ENCODE peak calls at places on chromosomes 11 and 22, in seven cellular contexts. One of them, this sample, is unnamed.

GRCh38 chr11:79594839-79595238 is 154.0 kb upstream of the TENM4 start:
- DNase-seq in Caco-2: no peak
- DNase-seq in psoas muscle: no peak
- DNase-seq in body of pancreas: no peak
- DNase-seq in IMR-90: no peak
- DNase-seq in colonic mucosa: no peak
- DNase-seq in AG09309: no peak
- DNase-seq in this sample: no peak

GRCh38 chr11:122979103-122979814 is 2.4 kb downstream of the BSX start:
- DNase-seq in colonic mucosa: no peak
- DNase-seq in body of pancreas: no peak
- DNase-seq in psoas muscle: no peak
- DNase-seq in AG09309: no peak
- DNase-seq in IMR-90: no peak
- DNase-seq in Caco-2: no peak
- DNase-seq in this sample: no peak

GRCh38 chr11:116044946-116045345 is 540.7 kb upstream of the CADM1 start:
- DNase-seq in IMR-90: no peak
- DNase-seq in psoas muscle: no peak
- DNase-seq in AG09309: no peak
- DNase-seq in Caco-2: no peak
- DNase-seq in body of pancreas: no peak
- DNase-seq in colonic mucosa: no peak
- DNase-seq in this sample: no peak

GRCh38 chr11:7858001-7858400 is 61.3 kb upstream of the OR5P2 start:
- DNase-seq in AG09309: no peak
- DNase-seq in IMR-90: no peak
- DNase-seq in body of pancreas: no peak
- DNase-seq in psoas muscle: no peak
- DNase-seq in colonic mucosa: no peak
- DNase-seq in Caco-2: no peak
- DNase-seq in this sample: no peak

GRCh38 chr11:119890466-119890865 is 161.5 kb upstream of the NECTIN1 start:
- DNase-seq in AG09309: no peak
- DNase-seq in IMR-90: no peak
- DNase-seq in Caco-2: no peak
- DNase-seq in psoas muscle: no peak
- DNase-seq in colonic mucosa: no peak
- DNase-seq in body of pancreas: no peak
- DNase-seq in this sample: no peak

GRCh38 chr11:33777906-33778305 is 3.6 kb upstream of the FBXO3 start:
- DNase-seq in psoas muscle: no peak
- DNase-seq in colonic mucosa: no peak
- DNase-seq in Caco-2: no peak
- DNase-seq in IMR-90: no peak
- DNase-seq in body of pancreas: no peak
- DNase-seq in AG09309: no peak
- DNase-seq in this sample: no peak

GRCh38 chr11:36724742-36725387 is 126.8 kb upstream of the RAG2 start:
- DNase-seq in AG09309: no peak
- DNase-seq in psoas muscle: no peak
- DNase-seq in Caco-2: no peak
- DNase-seq in IMR-90: no peak
- DNase-seq in colonic mucosa: no peak
- DNase-seq in body of pancreas: no peak
- DNase-seq in this sample: no peak

GRCh38 chr11:19380375-19380774 is 139.6 kb upstream of the E2F8 start:
- DNase-seq in psoas muscle: no peak
- DNase-seq in IMR-90: peak; percentile 97
- DNase-seq in Caco-2: no peak
- DNase-seq in colonic mucosa: no peak
- DNase-seq in AG09309: peak; percentile 48
- DNase-seq in body of pancreas: no peak
- DNase-seq in this sample: peak; percentile 72

GRCh38 chr11:27693398-27693797 is 6.9 kb downstream of the BDNF start:
- DNase-seq in psoas muscle: no peak
- DNase-seq in AG09309: no peak
- DNase-seq in Caco-2: no peak
- DNase-seq in IMR-90: no peak
- DNase-seq in colonic mucosa: no peak
- DNase-seq in body of pancreas: no peak
- DNase-seq in this sample: no peak

GRCh38 chr11:27696961-27697360 is 3.3 kb downstream of the BDNF start:
- DNase-seq in AG09309: no peak
- DNase-seq in psoas muscle: no peak
- DNase-seq in body of pancreas: no peak
- DNase-seq in colonic mucosa: no peak
- DNase-seq in Caco-2: no peak
- DNase-seq in IMR-90: peak; percentile 85
- DNase-seq in this sample: no peak

GRCh38 chr11:27697679-27698275 is 2.5 kb downstream of the BDNF start:
- DNase-seq in colonic mucosa: no peak
- DNase-seq in IMR-90: no peak
- DNase-seq in AG09309: no peak
- DNase-seq in body of pancreas: no peak
- DNase-seq in psoas muscle: no peak
- DNase-seq in Caco-2: no peak
- DNase-seq in this sample: no peak

GRCh38 chr11:27696112-27696511 is 4.1 kb downstream of the BDNF start:
- DNase-seq in IMR-90: peak; percentile 58
- DNase-seq in colonic mucosa: no peak
- DNase-seq in psoas muscle: no peak
- DNase-seq in Caco-2: no peak
- DNase-seq in AG09309: no peak
- DNase-seq in body of pancreas: no peak
- DNase-seq in this sample: no peak

GRCh38 chr11:27694992-27695391 is 5.3 kb downstream of the BDNF start:
- DNase-seq in IMR-90: no peak
- DNase-seq in psoas muscle: no peak
- DNase-seq in AG09309: no peak
- DNase-seq in Caco-2: no peak
- DNase-seq in colonic mucosa: no peak
- DNase-seq in body of pancreas: no peak
- DNase-seq in this sample: no peak
- TF ChIP-seq CTCF in IMR-90: peak; percentile 42
- TF ChIP-seq CTCF in psoas muscle: no peak
- TF ChIP-seq CTCF in AG09309: peak; percentile 39
- TF ChIP-seq CTCF in Caco-2: peak; percentile 58
- TF ChIP-seq CTCF in colonic mucosa: peak; percentile 21
- TF ChIP-seq CTCF in body of pancreas: peak; percentile 31
- TF ChIP-seq CTCF in this sample: peak; percentile 46

GRCh38 chr11:103964390-103964789 is 72.0 kb upstream of the DDI1 start:
- DNase-seq in IMR-90: no peak
- DNase-seq in Caco-2: no peak
- DNase-seq in body of pancreas: no peak
- DNase-seq in AG09309: no peak
- DNase-seq in psoas muscle: no peak
- DNase-seq in colonic mucosa: no peak
- DNase-seq in this sample: no peak
- TF ChIP-seq CTCF in IMR-90: no peak
- TF ChIP-seq CTCF in Caco-2: peak; percentile 13
- TF ChIP-seq CTCF in body of pancreas: no peak
- TF ChIP-seq CTCF in AG09309: no peak
- TF ChIP-seq CTCF in psoas muscle: no peak
- TF ChIP-seq CTCF in colonic mucosa: no peak
- TF ChIP-seq CTCF in this sample: no peak

GRCh38 chr22:40749829-40750228 is 69.3 kb downstream of the SLC25A17 start:
- DNase-seq in AG09309: no peak
- DNase-seq in body of pancreas: no peak
- DNase-seq in colonic mucosa: no peak
- DNase-seq in IMR-90: no peak
- DNase-seq in Caco-2: no peak
- DNase-seq in psoas muscle: no peak
- DNase-seq in this sample: no peak
- TF ChIP-seq CTCF in AG09309: no peak
- TF ChIP-seq CTCF in body of pancreas: no peak
- TF ChIP-seq CTCF in colonic mucosa: no peak
- TF ChIP-seq CTCF in IMR-90: no peak
- TF ChIP-seq CTCF in Caco-2: no peak
- TF ChIP-seq CTCF in psoas muscle: no peak
- TF ChIP-seq CTCF in this sample: no peak

GRCh38 chr11:45616802-45617549 is 48.4 kb downstream of the CHST1 start:
- DNase-seq in Caco-2: no peak
- DNase-seq in colonic mucosa: no peak
- DNase-seq in body of pancreas: no peak
- DNase-seq in IMR-90: no peak
- DNase-seq in psoas muscle: no peak
- DNase-seq in AG09309: no peak
- DNase-seq in this sample: no peak

GRCh38 chr11:45617886-45618601 is 47.4 kb downstream of the CHST1 start:
- DNase-seq in colonic mucosa: no peak
- DNase-seq in AG09309: no peak
- DNase-seq in body of pancreas: no peak
- DNase-seq in psoas muscle: no peak
- DNase-seq in Caco-2: no peak
- DNase-seq in IMR-90: no peak
- DNase-seq in this sample: no peak

GRCh38 chr11:45614196-45614828 is 51.1 kb downstream of the CHST1 start:
- DNase-seq in psoas muscle: no peak
- DNase-seq in body of pancreas: no peak
- DNase-seq in colonic mucosa: no peak
- DNase-seq in AG09309: no peak
- DNase-seq in Caco-2: no peak
- DNase-seq in IMR-90: no peak
- DNase-seq in this sample: no peak

GRCh38 chr11:45618897-45619296 is 46.5 kb downstream of the CHST1 start:
- DNase-seq in psoas muscle: no peak
- DNase-seq in colonic mucosa: no peak
- DNase-seq in AG09309: no peak
- DNase-seq in body of pancreas: no peak
- DNase-seq in Caco-2: no peak
- DNase-seq in IMR-90: no peak
- DNase-seq in this sample: no peak

DNA sequence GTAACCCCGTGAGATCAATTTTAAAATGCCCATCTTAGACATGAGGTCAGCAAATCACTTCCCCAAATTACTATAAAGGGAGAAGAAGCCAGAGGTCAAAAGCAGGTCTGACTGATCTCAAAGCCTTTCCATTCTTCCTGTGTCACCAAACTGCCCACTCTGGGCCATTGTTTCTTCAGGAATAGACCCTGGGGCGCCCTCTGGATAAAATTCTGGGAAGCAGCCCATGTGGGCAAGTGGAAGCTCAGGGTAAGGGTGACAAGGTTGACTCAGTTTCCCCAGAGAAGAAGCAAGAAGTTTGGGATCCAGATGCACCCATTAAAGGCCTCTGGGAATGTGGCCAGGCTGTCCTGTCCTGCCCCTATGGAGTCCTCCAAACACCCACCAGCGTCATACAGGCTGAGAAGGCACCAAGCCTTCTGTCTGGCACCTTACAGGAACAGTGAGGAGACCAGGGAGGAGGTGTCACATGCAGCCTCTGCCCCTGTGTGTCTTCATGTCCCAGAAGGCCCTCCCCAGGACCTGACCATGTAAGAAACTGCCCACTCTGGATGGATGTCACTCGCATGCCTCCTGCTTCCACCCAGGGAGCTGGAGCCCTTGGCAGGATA is 50.1 kb downstream of the CHST1 start:
- DNase-seq in colonic mucosa: no peak
- DNase-seq in AG09309: no peak
- DNase-seq in body of pancreas: no peak
- DNase-seq in Caco-2: no peak
- DNase-seq in IMR-90: no peak
- DNase-seq in psoas muscle: no peak
- DNase-seq in this sample: no peak
- TF ChIP-seq CTCF in colonic mucosa: no peak
- TF ChIP-seq CTCF in AG09309: no peak
- TF ChIP-seq CTCF in body of pancreas: no peak
- TF ChIP-seq CTCF in Caco-2: no peak
- TF ChIP-seq CTCF in IMR-90: no peak
- TF ChIP-seq CTCF in psoas muscle: no peak
- TF ChIP-seq CTCF in this sample: no peak

DNA sequence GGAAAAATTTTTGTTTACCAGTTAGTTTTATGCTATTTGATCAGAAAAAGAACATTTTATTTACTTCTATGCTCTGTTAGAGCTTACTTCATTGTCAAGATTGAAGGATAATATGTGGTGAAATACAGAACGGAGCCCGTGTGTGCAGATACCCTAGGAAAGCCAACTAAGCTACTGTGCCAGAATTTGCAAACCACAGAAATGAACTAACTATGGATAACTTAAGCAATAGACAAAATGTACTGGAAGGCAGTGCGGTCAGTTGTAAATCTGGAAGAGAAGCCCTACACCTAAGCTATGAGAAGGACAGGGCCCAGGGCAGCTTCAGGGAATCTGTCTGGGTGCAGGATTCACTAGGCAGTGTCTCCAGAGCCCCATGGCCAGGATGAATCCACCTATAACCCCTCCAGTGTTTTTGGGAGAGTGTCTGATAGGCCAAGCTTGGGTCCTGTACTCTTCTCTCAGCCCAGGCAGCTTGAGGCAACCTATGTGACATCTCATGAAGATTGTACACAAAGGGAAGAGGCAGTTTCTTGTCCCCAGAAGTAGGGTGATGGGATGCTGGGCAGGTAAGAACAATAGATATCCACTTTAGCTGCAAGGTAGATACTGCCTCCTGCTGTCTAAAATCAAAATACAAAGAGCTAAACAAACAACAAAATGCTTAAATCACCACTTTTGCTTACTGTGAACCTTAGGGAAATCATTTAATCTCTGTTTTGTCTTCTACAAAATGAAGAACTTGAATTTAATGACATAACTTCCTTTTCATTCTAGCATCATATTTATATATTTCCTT is 12.1 kb downstream of the MMP7 start:
- DNase-seq in colonic mucosa: no peak
- DNase-seq in IMR-90: no peak
- DNase-seq in AG09309: no peak
- DNase-seq in psoas muscle: no peak
- DNase-seq in Caco-2: no peak
- DNase-seq in body of pancreas: no peak
- DNase-seq in this sample: no peak
- TF ChIP-seq CTCF in colonic mucosa: no peak
- TF ChIP-seq CTCF in IMR-90: peak; percentile 5
- TF ChIP-seq CTCF in AG09309: peak; percentile 18
- TF ChIP-seq CTCF in psoas muscle: no peak
- TF ChIP-seq CTCF in Caco-2: no peak
- TF ChIP-seq CTCF in body of pancreas: no peak
- TF ChIP-seq CTCF in this sample: peak; percentile 2

GRCh38 chr11:67483498-67483798 is 622 bp downstream of the AIP start:
- DNase-seq in psoas muscle: no peak
- DNase-seq in IMR-90: no peak
- DNase-seq in body of pancreas: no peak
- DNase-seq in Caco-2: no peak
- DNase-seq in AG09309: no peak
- DNase-seq in colonic mucosa: no peak
- DNase-seq in this sample: no peak

GRCh38 chr11:67483901-67484665 is 1.3 kb downstream of the AIP start:
- DNase-seq in Caco-2: peak; percentile 47
- DNase-seq in IMR-90: no peak
- DNase-seq in body of pancreas: no peak
- DNase-seq in AG09309: no peak
- DNase-seq in psoas muscle: no peak
- DNase-seq in colonic mucosa: peak; percentile 25
- DNase-seq in this sample: no peak

GRCh38 chr11:67482275-67482735 is 521 bp upstream of the AIP start:
- DNase-seq in colonic mucosa: peak; percentile 23
- DNase-seq in body of pancreas: no peak
- DNase-seq in Caco-2: no peak
- DNase-seq in psoas muscle: no peak
- DNase-seq in IMR-90: no peak
- DNase-seq in AG09309: no peak
- DNase-seq in this sample: no peak

GRCh38 chr11:67484847-67485311 is 2.1 kb downstream of the AIP start:
- DNase-seq in body of pancreas: no peak
- DNase-seq in psoas muscle: no peak
- DNase-seq in colonic mucosa: peak; percentile 44
- DNase-seq in IMR-90: no peak
- DNase-seq in Caco-2: no peak
- DNase-seq in AG09309: no peak
- DNase-seq in this sample: no peak

GRCh38 chr11:67482736-67483497 is at the start of gene AIP:
- DNase-seq in Caco-2: peak; percentile 100
- DNase-seq in IMR-90: peak; percentile 97
- DNase-seq in psoas muscle: peak; percentile 99
- DNase-seq in AG09309: peak; percentile 87
- DNase-seq in body of pancreas: peak; percentile 98
- DNase-seq in colonic mucosa: peak; percentile 99
- DNase-seq in this sample: peak; percentile 83
- TF ChIP-seq CTCF in Caco-2: peak; percentile 65
- TF ChIP-seq CTCF in IMR-90: no peak
- TF ChIP-seq CTCF in psoas muscle: peak; percentile 9
- TF ChIP-seq CTCF in AG09309: peak; percentile 8
- TF ChIP-seq CTCF in body of pancreas: peak; percentile 31
- TF ChIP-seq CTCF in colonic mucosa: no peak
- TF ChIP-seq CTCF in this sample: no peak

This sample was measured in kidney epithelial cell.